ENCODE peak calls at places on chromosomes 4 and X, in four cellular contexts. D is retinal pigment epithelial cell, I is memory B cell, A is brain microvascular endothelial cell. E is an unnamed sample.

GRCh38 chrX:2867191-2867590 is 38.5 kb downstream of the GYG2 start:
- DNase-seq in D (no peak), I (no peak), A (no peak), E (no peak)

GRCh38 chr4:101022151-101023024 is 324.9 kb downstream of the PPP3CA start:
- DNase-seq in D (peak), I (no peak), A (no peak), E (no peak)

GRCh38 chrX:106933538-106933961 is 13.3 kb downstream of the CLDN2 start:
- DNase-seq in D (no peak), I (no peak), A (peak), E (no peak)

GRCh38 chr4:165874799-165875371 is 1.8 kb downstream of the TLL1 start:
- DNase-seq in D (no peak), I (no peak), A (no peak), E (no peak)

GRCh38 chrX:46446727-46447378 is 98.4 kb downstream of the ZNF674 start:
- DNase-seq in D (peak), I (peak), A (peak), E (peak)

GRCh38 chr4:90069151-90069550 is 58.0 kb upstream of the CCSER1 start:
- DNase-seq in D (peak), I (no peak), A (no peak), E (no peak)

GRCh38 chrX:54891573-54891972 is 29.1 kb upstream of the TRO start:
- DNase-seq in D (no peak), I (no peak), A (peak), E (no peak)

GRCh38 chr4:7649741-7650531 is 215.2 kb upstream of the PSAPL1 start:
- DNase-seq in D (no peak), I (no peak), A (peak), E (no peak)

GRCh38 chr4:123083612-123084011 is 161.2 kb upstream of the NUDT6 start:
- DNase-seq in D (no peak), I (no peak), A (no peak), E (no peak)

GRCh38 chr4:105179539-105180401 is 33.1 kb downstream of the TET2 start:
- DNase-seq in D (no peak), I (no peak), A (peak), E (no peak)

GRCh38 chr4:105392858-105393257 is 81.0 kb downstream of the PPA2 start:
- DNase-seq in D (no peak), I (no peak), A (no peak), E (no peak)

GRCh38 chrX:105282077-105282476 is 61.6 kb upstream of the TEX13A start:
- DNase-seq in D (no peak), I (no peak), A (no peak), E (no peak)

GRCh38 chr4:140186651-140187315 is 32.8 kb upstream of the MAML3 start:
- DNase-seq in D (peak), I (no peak), A (peak), E (no peak)

GRCh38 chr4:8079031-8079885 is 79.4 kb downstream of the ABLIM2 start:
- DNase-seq in D (peak), I (no peak), A (no peak), E (no peak)

GRCh38 chr4:55398461-55398860 is 2.7 kb downstream of the TMEM165 start:
- DNase-seq in D (no peak), I (no peak), A (no peak), E (no peak)

GRCh38 chrX:49155900-49156837 is 6.4 kb upstream of the MAGIX start:
- DNase-seq in D (peak), I (peak), A (peak), E (peak)

GRCh38 chrX:68935362-68935761 is 106.5 kb downstream of the EFNB1 start:
- DNase-seq in D (no peak), I (no peak), A (no peak), E (no peak)

GRCh38 chr4:145812902-145813301 is 125.7 kb downstream of the ZNF827 start:
- DNase-seq in D (no peak), I (no peak), A (peak), E (no peak)

GRCh38 chr4:146072381-146072780 is 103.1 kb upstream of the LSM6 start:
- DNase-seq in D (no peak), I (no peak), A (no peak), E (no peak)

E was measured in activated B cell treated with CpG ODN at 0.5 μM for 24 hours.